ENCODE peak calls at places on chromosomes 4 and X, in four cellular contexts. V is SK-N-SH, O is GM06990, T is fibroblast of villous mesenchyme. F is an unnamed sample.

GRCh38 chr4:150033937-150034336 is 44.3 kb upstream of the DCLK2 start:
- DNase-seq in V (no peak), O (no peak), T (peak; percentile 47), F (no peak)

GRCh38 chr4:139738846-139739613 is 73.4 kb downstream of the MGST2 start:
- DNase-seq in V (no peak), O (no peak), T (no peak), F (no peak)

GRCh38 chr4:132417220-132417619 is 731.9 kb upstream of the PCDH10 start:
- DNase-seq in V (no peak), O (no peak), T (no peak), F (no peak)

GRCh38 chr4:152063301-152064235 is 302.8 kb upstream of the GATB start:
- DNase-seq in V (peak; percentile 75), O (no peak), T (no peak), F (no peak)

GRCh38 chr4:74311696-74312313 is 3.5 kb downstream of the EPGN start:
- DNase-seq in V (peak; percentile 7), O (no peak), T (peak; percentile 73), F (peak; percentile 70)

GRCh38 chr4:107279729-107280128 is 243.6 kb upstream of the DKK2 start:
- DNase-seq in V (no peak), O (no peak), T (no peak), F (no peak)

GRCh38 chrX:132853040-132853439 is 105.4 kb downstream of the HS6ST2 start:
- DNase-seq in V (no peak), O (no peak), T (peak; percentile 19), F (no peak)

GRCh38 chr4:70747874-70748273 is 26.1 kb downstream of the RUFY3 start:
- DNase-seq in V (no peak), O (no peak), T (peak; percentile 34), F (no peak)

GRCh38 chr4:154049457-154050181 is 260.7 kb upstream of the SFRP2 start:
- DNase-seq in V (peak; percentile 39), O (no peak), T (peak; percentile 72), F (no peak)

GRCh38 chr4:92477309-92477708 is 173.5 kb downstream of the GRID2 start:
- DNase-seq in V (no peak), O (no peak), T (no peak), F (no peak)

GRCh38 chr4:82372502-82372873 is 1.3 kb downstream of the HNRNPD start:
- DNase-seq in V (peak; percentile 37), O (no peak), T (peak; percentile 40), F (peak; percentile 58)

GRCh38 chrX:39195156-39195555 is 393.9 kb downstream of the MID1IP1 start:
- DNase-seq in V (no peak), O (no peak), T (no peak), F (no peak)

GRCh38 chr4:41696131-41696530 is 52.4 kb downstream of the PHOX2B start:
- DNase-seq in V (no peak), O (no peak), T (no peak), F (no peak)

GRCh38 chr4:41687971-41688370 is 60.6 kb downstream of the PHOX2B start:
- DNase-seq in V (peak; percentile 50), O (no peak), T (no peak), F (no peak)

GRCh38 chr4:41692717-41693345 is 55.7 kb downstream of the PHOX2B start:
- DNase-seq in V (peak; percentile 45), O (no peak), T (peak; percentile 61), F (peak; percentile 67)

GRCh38 chr4:41696768-41697167 is 51.8 kb downstream of the PHOX2B start:
- DNase-seq in V (no peak), O (no peak), T (no peak), F (no peak)

DNA sequence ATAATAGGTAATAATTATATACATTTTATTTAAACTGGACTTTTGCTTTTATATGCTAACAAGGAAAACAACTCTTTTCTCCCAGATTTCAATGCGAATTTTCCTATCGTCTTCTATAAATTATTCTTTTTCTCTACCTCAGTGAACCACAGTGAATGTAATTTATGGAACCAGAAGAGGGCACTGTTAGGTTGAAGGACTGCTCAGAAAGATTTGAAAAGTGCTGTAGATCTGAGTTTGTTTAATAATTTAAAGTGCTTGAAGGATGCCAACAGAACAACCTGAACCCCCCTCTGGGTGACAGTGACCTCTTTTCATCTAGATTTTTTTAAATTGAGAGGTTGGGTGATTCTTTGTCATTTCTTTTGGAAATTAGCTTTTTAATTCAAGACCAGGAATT is 54.9 kb downstream of the PHOX2B start:
- DNase-seq in V (peak; percentile 27), O (no peak), T (peak; percentile 35), F (peak; percentile 14)
- TF ChIP-seq CTCF in V (peak; percentile 71), O (peak; percentile 46), T (peak; percentile 54), F (peak; percentile 42)

DNA sequence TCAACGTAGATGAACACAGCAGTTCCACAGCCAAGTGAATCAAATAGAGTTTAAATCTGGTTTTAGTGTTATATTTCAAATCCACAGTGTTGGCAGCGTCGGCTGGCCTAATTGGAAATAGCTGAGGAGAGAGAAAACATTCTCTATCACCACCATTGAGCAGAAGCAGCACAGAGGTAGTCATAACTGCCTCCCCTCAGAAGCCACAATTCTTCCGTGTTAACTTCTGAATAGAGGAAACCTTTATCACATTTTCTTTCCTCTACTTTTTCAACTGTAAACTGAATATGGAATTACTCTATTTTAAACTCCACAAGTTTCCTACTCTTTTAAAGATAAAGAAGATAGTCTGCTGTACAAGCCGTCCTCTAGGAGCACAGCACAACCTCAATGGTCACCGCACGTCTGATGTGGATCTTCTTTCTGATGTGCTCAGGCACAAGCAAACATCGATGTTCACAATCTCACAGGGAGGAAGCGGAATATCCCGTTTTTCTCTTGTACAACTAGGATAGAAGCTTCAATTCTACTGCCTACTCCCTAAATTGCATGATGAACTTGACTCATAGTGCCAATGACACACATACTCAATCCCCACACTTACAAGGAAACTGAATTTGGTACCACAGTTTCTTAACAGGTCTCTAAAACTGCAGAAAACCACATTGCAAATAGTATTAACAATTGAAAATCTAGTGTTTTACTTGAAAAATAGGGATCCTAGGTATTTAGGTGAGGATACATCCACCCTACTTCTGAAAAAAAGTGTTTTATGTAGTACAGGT is 217.8 kb upstream of the ETNPPL start:
- DNase-seq in V (no peak), O (no peak), T (no peak), F (no peak)
- H3K4me3 ChIP-seq in V (no peak overlapping the region), O (no peak overlapping the region), T (no peak overlapping the region), F (no peak overlapping the region)

GRCh38 chr4:98827661-98828060 is 101.3 kb downstream of the EIF4E start:
- DNase-seq in V (no peak), O (no peak), T (no peak), F (no peak)

GRCh38 chr4:98833384-98833783 is 95.5 kb downstream of the EIF4E start:
- DNase-seq in V (no peak), O (no peak), T (no peak), F (no peak)

DNA sequence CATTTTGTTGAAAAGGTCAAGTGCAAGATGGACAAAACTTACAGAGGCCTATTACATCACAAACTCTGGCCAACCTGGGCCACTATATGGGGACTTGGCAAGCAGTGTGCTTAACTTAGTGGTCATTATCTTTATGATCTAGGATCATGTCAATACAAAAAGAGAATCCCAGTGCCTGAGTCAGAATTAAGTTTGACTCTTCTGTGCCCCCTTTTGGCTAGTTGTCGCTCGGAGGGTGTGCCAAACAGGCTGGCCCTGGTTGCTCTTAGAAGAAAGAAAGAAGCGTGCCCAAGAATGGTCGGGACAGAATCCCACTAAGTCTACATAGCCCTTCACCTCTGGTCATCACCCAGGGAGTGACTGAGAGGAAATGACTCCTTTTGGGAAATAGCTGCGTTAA is 100.1 kb downstream of the EIF4E start:
- DNase-seq in V (peak; percentile 5), O (no peak), T (peak; percentile 16), F (peak; percentile 18)
- TF ChIP-seq CTCF in V (peak; percentile 33), O (peak; percentile 42), T (peak; percentile 11), F (peak; percentile 19)

DNA sequence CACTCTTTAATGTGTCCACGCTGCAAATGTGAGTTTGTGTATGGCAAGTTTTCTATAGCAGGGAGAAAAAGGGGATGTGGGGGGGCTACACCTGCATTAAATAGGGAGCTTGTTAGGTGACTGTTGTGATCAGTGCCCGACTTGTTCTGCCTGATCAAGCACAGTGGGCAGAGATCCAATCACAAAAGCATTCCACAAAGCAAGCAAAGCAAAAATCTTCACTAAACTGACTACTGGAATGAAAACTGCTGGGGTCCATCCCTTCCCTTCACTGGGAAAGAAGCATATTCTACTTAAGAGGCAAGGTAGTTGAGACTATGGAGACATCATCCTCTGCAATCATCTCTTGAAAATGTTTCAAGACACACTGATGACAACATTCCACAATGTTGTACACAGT is 5.2 kb downstream of the IRS4 start:
- DNase-seq in V (no peak), O (no peak), T (no peak), F (no peak)
- H3K4me3 ChIP-seq in V (no peak overlapping the region), O (no peak overlapping the region), T (no peak overlapping the region), F (no peak overlapping the region)

GRCh38 chr4:6716018-6716911 is at the start of gene BLOC1S4:
- DNase-seq in V (peak; percentile 97), O (peak; percentile 95), T (peak; percentile 91), F (peak; percentile 98)
- TF ChIP-seq CTCF in V (no peak), O (no peak), T (no peak), F (no peak)

DNA sequence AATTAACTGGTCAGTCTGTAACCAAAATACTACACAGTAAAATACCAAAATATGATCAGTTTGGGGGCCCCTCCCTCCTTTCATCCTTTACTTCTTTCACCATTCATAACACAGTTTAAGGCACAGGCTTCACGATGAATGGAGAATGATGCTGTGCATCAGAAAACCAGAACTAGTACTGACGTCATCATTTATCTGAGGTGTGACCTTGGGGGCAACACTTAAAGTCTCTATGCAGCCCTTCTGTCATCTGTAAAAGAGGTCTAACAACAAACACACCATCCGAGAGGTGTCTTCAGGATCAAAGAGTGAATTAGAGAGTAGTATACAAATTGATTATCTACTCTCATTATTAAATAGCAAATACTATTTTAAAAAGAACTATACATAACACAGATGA is 135.4 kb downstream of the SH3KBP1 start:
- DNase-seq in V (no peak), O (no peak), T (no peak), F (no peak)
- H3K4me3 ChIP-seq in V (no peak overlapping the region), O (no peak overlapping the region), T (no peak overlapping the region), F (no peak overlapping the region)

DNA sequence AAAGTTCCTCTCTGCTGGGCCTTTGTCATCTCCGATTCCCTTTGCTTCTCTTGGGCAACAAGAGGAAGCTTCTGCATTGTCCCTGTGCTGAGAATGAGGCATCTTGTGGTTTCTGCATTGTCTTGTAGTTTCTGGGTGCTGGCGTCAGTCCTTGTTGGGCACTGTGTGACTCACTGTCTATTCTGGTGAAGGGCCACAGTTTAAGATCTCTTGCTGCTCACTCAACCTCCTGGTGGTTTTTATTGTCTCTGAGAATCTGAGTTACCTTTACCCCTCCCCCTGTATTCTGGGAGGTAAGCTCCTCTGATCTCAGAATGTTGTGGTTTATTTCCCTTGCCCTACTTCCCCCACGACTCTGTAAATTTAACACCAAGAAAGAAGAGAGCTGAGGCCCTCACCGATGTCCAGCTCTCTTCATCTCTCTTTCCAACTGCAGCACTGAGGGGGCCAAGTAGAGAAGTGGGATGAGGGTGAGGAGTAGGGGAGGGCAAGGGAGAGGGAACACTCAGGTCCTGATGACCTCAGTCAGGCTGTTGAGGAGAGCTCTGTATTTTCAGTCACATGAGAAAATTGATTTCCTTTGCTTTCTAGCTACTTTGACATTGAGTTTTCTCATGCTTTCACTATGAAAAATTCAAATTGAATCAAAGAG is 441.6 kb upstream of the PITX2 start:
- DNase-seq in V (no peak), O (no peak), T (peak; percentile 8), F (peak; percentile 30)
- TF ChIP-seq CTCF in V (peak; percentile 6), O (no peak), T (no peak), F (no peak)

F was measured in GM12865.